ENCODE peak calls at places on chromosomes 4 and X, in ten cellular contexts. One of them, this sample, is unnamed.

GRCh38 chr4:36206012-36206411 is 38.3 kb downstream of the ARAP2 start:
- DNase-seq in kidney glomerular epithelial cell: no peak
- DNase-seq in T-helper 2 cell: no peak
- DNase-seq in Calu3: no peak
- DNase-seq in fibroblast of gingiva: no peak
- DNase-seq in K562: no peak
- DNase-seq in HuH-7.5: no peak
- DNase-seq in right cardiac atrium: no peak
- DNase-seq in fibroblast of lung: no peak
- DNase-seq in T-cell: no peak
- DNase-seq in this sample: no peak

GRCh38 chr4:145829629-145830395 is 108.8 kb downstream of the ZNF827 start:
- DNase-seq in kidney glomerular epithelial cell: no peak
- DNase-seq in T-helper 2 cell: no peak
- DNase-seq in Calu3: no peak
- DNase-seq in fibroblast of gingiva: no peak
- DNase-seq in K562: no peak
- DNase-seq in HuH-7.5: no peak
- DNase-seq in right cardiac atrium: no peak
- DNase-seq in fibroblast of lung: no peak
- DNase-seq in T-cell: no peak
- DNase-seq in this sample: no peak

GRCh38 chrX:41824551-41824950 is 98.8 kb downstream of the CASK start:
- DNase-seq in kidney glomerular epithelial cell: no peak
- DNase-seq in T-helper 2 cell: no peak
- DNase-seq in Calu3: peak
- DNase-seq in fibroblast of gingiva: no peak
- DNase-seq in K562: no peak
- DNase-seq in HuH-7.5: no peak
- DNase-seq in right cardiac atrium: no peak
- DNase-seq in fibroblast of lung: peak
- DNase-seq in T-cell: no peak
- DNase-seq in this sample: peak

GRCh38 chr4:76147454-76148141 is 599 bp downstream of the NUP54 start:
- DNase-seq in kidney glomerular epithelial cell: peak
- DNase-seq in T-helper 2 cell: no peak
- DNase-seq in Calu3: peak
- DNase-seq in fibroblast of gingiva: peak
- DNase-seq in K562: peak
- DNase-seq in HuH-7.5: peak
- DNase-seq in right cardiac atrium: peak
- DNase-seq in fibroblast of lung: peak
- DNase-seq in T-cell: peak
- DNase-seq in this sample: peak

GRCh38 chr4:30537462-30537861 is 182.7 kb upstream of the PCDH7 start:
- DNase-seq in kidney glomerular epithelial cell: peak
- DNase-seq in T-helper 2 cell: no peak
- DNase-seq in Calu3: no peak
- DNase-seq in fibroblast of gingiva: peak
- DNase-seq in K562: no peak
- DNase-seq in HuH-7.5: no peak
- DNase-seq in right cardiac atrium: no peak
- DNase-seq in fibroblast of lung: peak
- DNase-seq in T-cell: no peak
- DNase-seq in this sample: no peak

GRCh38 chr4:848803-849477 is 23.0 kb upstream of the CPLX1 start:
- DNase-seq in kidney glomerular epithelial cell: no peak
- DNase-seq in T-helper 2 cell: no peak
- DNase-seq in Calu3: no peak
- DNase-seq in fibroblast of gingiva: no peak
- DNase-seq in K562: no peak
- DNase-seq in HuH-7.5: no peak
- DNase-seq in right cardiac atrium: no peak
- DNase-seq in fibroblast of lung: no peak
- DNase-seq in T-cell: no peak
- DNase-seq in this sample: no peak

GRCh38 chrX:32933548-32933947 is 277.8 kb downstream of the DMD start:
- DNase-seq in kidney glomerular epithelial cell: no peak
- DNase-seq in T-helper 2 cell: no peak
- DNase-seq in Calu3: no peak
- DNase-seq in fibroblast of gingiva: no peak
- DNase-seq in K562: no peak
- DNase-seq in HuH-7.5: no peak
- DNase-seq in right cardiac atrium: no peak
- DNase-seq in fibroblast of lung: no peak
- DNase-seq in T-cell: no peak
- DNase-seq in this sample: no peak

GRCh38 chr4:5710065-5710961 is 688 bp upstream of the EVC start:
- DNase-seq in kidney glomerular epithelial cell: peak
- DNase-seq in T-helper 2 cell: no peak
- DNase-seq in Calu3: no peak
- DNase-seq in fibroblast of gingiva: peak
- DNase-seq in K562: no peak
- DNase-seq in HuH-7.5: peak
- DNase-seq in right cardiac atrium: no peak
- DNase-seq in fibroblast of lung: peak
- DNase-seq in T-cell: no peak
- DNase-seq in this sample: peak

GRCh38 chr4:96736352-96736889 is 896.5 kb downstream of the PDHA2 start:
- DNase-seq in kidney glomerular epithelial cell: peak
- DNase-seq in T-helper 2 cell: no peak
- DNase-seq in Calu3: peak
- DNase-seq in fibroblast of gingiva: no peak
- DNase-seq in K562: no peak
- DNase-seq in HuH-7.5: no peak
- DNase-seq in right cardiac atrium: no peak
- DNase-seq in fibroblast of lung: peak
- DNase-seq in T-cell: no peak
- DNase-seq in this sample: no peak

GRCh38 chr4:2066011-2066551 is 7.0 kb downstream of the NAT8L start:
- DNase-seq in kidney glomerular epithelial cell: no peak
- DNase-seq in T-helper 2 cell: no peak
- DNase-seq in Calu3: no peak
- DNase-seq in fibroblast of gingiva: no peak
- DNase-seq in K562: no peak
- DNase-seq in HuH-7.5: no peak
- DNase-seq in right cardiac atrium: no peak
- DNase-seq in fibroblast of lung: no peak
- DNase-seq in T-cell: no peak
- DNase-seq in this sample: no peak

This sample was measured in AG08395.